ENCODE peak calls at places on chromosomes 13 and 19, in five cellular contexts. R is astrocyte of the spinal cord; G is fibroblast of the aortic adventitia; U is CD8-positive, alpha-beta T cell; D is ascending aorta. S is an unnamed sample.

GRCh38 chr13:25939961-25940687 is 111.7 kb downstream of the SHISA2 start:
- DNase-seq in R (no peak), G (no peak), U (no peak), D (no peak), S (no peak)

GRCh38 chr13:40352385-40352778 is 314.1 kb downstream of the FOXO1 start:
- DNase-seq in R (no peak), G (peak), U (no peak), D (peak), S (peak)

GRCh38 chr19:10975374-10976036 is 14.7 kb downstream of the SMARCA4 start:
- DNase-seq in R (peak), G (peak), U (no peak), D (no peak), S (peak)

GRCh38 chr19:39325778-39326680 is 5.4 kb upstream of the LRFN1 start:
- DNase-seq in R (no peak), G (no peak), U (no peak), D (no peak), S (no peak)

GRCh38 chr19:10104665-10105221 is 1.4 kb upstream of the PPAN start:
- DNase-seq in R (no peak), G (no peak), U (peak), D (no peak), S (no peak)

GRCh38 chr19:7919681-7920519 is at the start of gene SNAPC2:
- DNase-seq in R (peak), G (peak), U (peak), D (peak), S (peak)

GRCh38 chr19:55801416-55801815 is 30.4 kb downstream of the NLRP11 start:
- DNase-seq in R (no peak), G (no peak), U (no peak), D (no peak), S (no peak)

GRCh38 chr13:93967286-93967685 is 512.2 kb downstream of the DCT start:
- DNase-seq in R (no peak), G (no peak), U (no peak), D (no peak), S (no peak)

GRCh38 chr13:114142137-114142550 is 9.7 kb upstream of the RASA3 start:
- DNase-seq in R (no peak), G (no peak), U (no peak), D (no peak), S (no peak)

GRCh38 chr19:4369888-4370260 is 26.5 kb downstream of the MPND start:
- DNase-seq in R (peak), G (no peak), U (peak), D (no peak), S (no peak)

GRCh38 chr19:48934837-48935236 is 1.3 kb downstream of the DHDH start:
- DNase-seq in R (no peak), G (no peak), U (no peak), D (no peak), S (no peak)

DNA sequence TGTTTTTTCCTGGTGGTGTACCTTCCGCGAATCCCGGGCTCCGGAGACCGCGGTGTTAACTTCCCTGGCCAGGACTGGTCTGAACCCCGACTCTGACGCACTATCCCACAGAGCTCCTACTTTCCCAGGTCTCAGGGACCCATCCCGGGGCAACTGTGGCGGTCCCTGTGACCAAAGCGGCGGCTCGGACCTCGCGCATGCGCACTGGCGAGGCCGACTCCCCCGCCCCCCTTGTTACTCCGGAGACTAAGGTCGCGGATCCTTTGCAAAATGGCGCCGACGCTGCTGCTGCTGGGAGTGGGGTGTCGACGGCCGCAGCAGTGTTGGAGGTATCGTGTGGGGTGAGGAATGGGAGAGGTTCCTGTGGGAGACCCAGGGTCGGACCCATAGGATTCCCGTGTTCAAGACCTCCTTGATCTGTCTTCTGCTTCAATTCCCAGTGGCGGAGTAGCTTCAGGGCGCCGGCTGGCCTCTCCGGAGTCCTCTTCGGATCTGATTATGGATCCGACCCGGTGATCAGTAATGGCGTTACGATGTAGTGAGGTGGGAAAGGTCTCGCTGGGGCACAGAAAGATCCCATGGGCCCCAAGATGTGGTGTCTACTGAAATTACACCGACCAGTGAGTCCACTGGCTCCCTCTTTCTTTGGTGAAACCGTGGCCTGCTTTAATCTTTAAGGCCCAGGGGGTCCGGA is 66.6 kb upstream of the ZNF527 start:
- DNase-seq in R (no peak), G (no peak), U (no peak), D (no peak), S (no peak)
- H3K4me3 ChIP-seq in R (peak), G (no peak), U (no peak), D (peak), S (peak)

GRCh38 chr13:42048625-42049453 is at the start of gene DGKH:
- DNase-seq in R (peak), G (peak), U (peak), D (peak), S (peak)
- TF ChIP-seq CTCF in R (no peak), G (no peak), U (no peak), D (peak), S (no peak)

GRCh38 chr19:2034729-2035589 is 16.1 kb downstream of the MKNK2 start:
- DNase-seq in R (no peak), G (peak), U (no peak), D (no peak), S (no peak)
- H3K4me3 ChIP-seq in R (no peak), G (no peak), U (no peak), D (no peak), S (no peak)

DNA sequence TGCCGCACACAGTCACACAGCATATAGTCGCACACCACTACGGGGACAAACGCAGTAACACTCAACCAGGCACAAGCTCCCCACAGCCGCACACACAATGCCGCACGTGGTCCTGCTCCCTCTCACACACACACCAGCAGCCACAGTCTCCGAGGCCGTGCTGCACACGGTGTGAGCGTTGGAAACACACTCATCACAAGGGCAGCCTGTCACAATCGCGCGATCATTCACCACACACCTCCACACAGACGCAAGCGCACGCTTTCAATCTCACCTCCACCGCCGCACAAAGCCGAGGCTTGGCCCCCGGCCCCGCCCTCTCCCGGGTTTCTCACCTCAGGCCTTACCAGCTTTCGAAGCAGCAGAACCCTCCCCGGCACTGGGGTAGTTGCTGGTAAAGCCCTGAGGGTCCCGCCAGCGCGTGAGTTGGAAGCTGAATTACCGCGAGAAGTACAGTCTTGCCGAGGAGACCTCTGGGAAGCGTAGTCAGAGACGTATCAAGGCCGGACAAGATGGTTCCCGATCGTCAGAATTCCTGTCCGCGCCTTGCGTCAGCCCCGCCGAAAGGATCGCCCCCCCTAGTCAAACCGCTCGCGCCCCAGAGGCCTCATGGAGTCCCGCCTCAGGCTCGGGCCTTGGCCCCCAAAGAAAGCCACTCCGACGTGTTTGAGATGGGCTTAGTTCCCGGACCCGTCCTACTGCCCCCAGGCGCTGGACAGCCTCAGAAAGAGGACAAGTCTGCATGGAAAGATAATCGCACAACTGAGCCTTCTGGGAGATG is at the start of gene ZNF566:
- DNase-seq in R (peak), G (peak), U (peak), D (peak), S (peak)
- TF ChIP-seq CTCF in R (peak), G (peak), U (no peak), D (peak), S (no peak)

GRCh38 chr19:23998568-23998967 is 83.9 kb downstream of the ZNF726 start:
- DNase-seq in R (no peak), G (no peak), U (no peak), D (no peak), S (no peak)
- H3K4me3 ChIP-seq in R (no peak), G (no peak), U (no peak), D (no peak), S (no peak)

GRCh38 chr19:51327066-51327985 is 14.6 kb downstream of the VSIG10L start:
- DNase-seq in R (no peak), G (peak), U (no peak), D (no peak), S (peak)
- TF ChIP-seq CTCF in R (no peak), G (no peak), U (no peak), D (peak), S (no peak)

GRCh38 chr13:110124201-110124600 is 182.8 kb downstream of the COL4A1 start:
- DNase-seq in R (no peak), G (no peak), U (no peak), D (no peak), S (no peak)
- H3K4me3 ChIP-seq in R (no peak), G (no peak), U (no peak), D (no peak), S (no peak)

S was measured in foreskin fibroblast.